ENCODE peak calls at places on chromosomes 16 and 17, in five cellular contexts. One of them, this sample, is unnamed.

GRCh38 chr17:37701424-37702020 is 43.3 kb downstream of the HNF1B start:
- DNase-seq in SK-N-DZ: no peak
- DNase-seq in breast epithelium: no peak
- DNase-seq in stimulated activated CD4-positive, alpha-beta T cell treated with anti-CD3 and anti-CD28 coated beads, Interleukin-1b, Interleukin-23, amount 100 ng/mL, for 24 hours: peak
- DNase-seq in sciatic nerve: no peak
- DNase-seq in this sample: no peak

GRCh38 chr16:74726736-74727135 is 26.1 kb upstream of the MLKL start:
- DNase-seq in SK-N-DZ: no peak
- DNase-seq in breast epithelium: no peak
- DNase-seq in stimulated activated CD4-positive, alpha-beta T cell treated with anti-CD3 and anti-CD28 coated beads, Interleukin-1b, Interleukin-23, amount 100 ng/mL, for 24 hours: no peak
- DNase-seq in sciatic nerve: no peak
- DNase-seq in this sample: peak

GRCh38 chr17:2179615-2180295 is 123.8 kb downstream of the SMG6 start:
- DNase-seq in SK-N-DZ: no peak
- DNase-seq in breast epithelium: peak
- DNase-seq in stimulated activated CD4-positive, alpha-beta T cell treated with anti-CD3 and anti-CD28 coated beads, Interleukin-1b, Interleukin-23, amount 100 ng/mL, for 24 hours: no peak
- DNase-seq in sciatic nerve: peak
- DNase-seq in this sample: no peak

GRCh38 chr16:980595-980854 is 1.0 kb upstream of the SOX8 start:
- DNase-seq in SK-N-DZ: no peak
- DNase-seq in breast epithelium: no peak
- DNase-seq in stimulated activated CD4-positive, alpha-beta T cell treated with anti-CD3 and anti-CD28 coated beads, Interleukin-1b, Interleukin-23, amount 100 ng/mL, for 24 hours: no peak
- DNase-seq in sciatic nerve: peak
- DNase-seq in this sample: no peak

GRCh38 chr17:67245694-67246397 is 850 bp upstream of the HELZ start:
- DNase-seq in SK-N-DZ: peak
- DNase-seq in breast epithelium: no peak
- DNase-seq in stimulated activated CD4-positive, alpha-beta T cell treated with anti-CD3 and anti-CD28 coated beads, Interleukin-1b, Interleukin-23, amount 100 ng/mL, for 24 hours: no peak
- DNase-seq in sciatic nerve: peak
- DNase-seq in this sample: no peak

GRCh38 chr17:538096-538973 is 176.3 kb downstream of the VPS53 start:
- DNase-seq in SK-N-DZ: no peak
- DNase-seq in breast epithelium: no peak
- DNase-seq in stimulated activated CD4-positive, alpha-beta T cell treated with anti-CD3 and anti-CD28 coated beads, Interleukin-1b, Interleukin-23, amount 100 ng/mL, for 24 hours: no peak
- DNase-seq in sciatic nerve: no peak
- DNase-seq in this sample: no peak

GRCh38 chr16:27642753-27643152 is 92.8 kb downstream of the KATNIP start:
- DNase-seq in SK-N-DZ: no peak
- DNase-seq in breast epithelium: no peak
- DNase-seq in stimulated activated CD4-positive, alpha-beta T cell treated with anti-CD3 and anti-CD28 coated beads, Interleukin-1b, Interleukin-23, amount 100 ng/mL, for 24 hours: no peak
- DNase-seq in sciatic nerve: no peak
- DNase-seq in this sample: no peak

GRCh38 chr17:41251261-41251660 is 1.8 kb downstream of the KRTAP9-4 start:
- DNase-seq in SK-N-DZ: no peak
- DNase-seq in breast epithelium: no peak
- DNase-seq in stimulated activated CD4-positive, alpha-beta T cell treated with anti-CD3 and anti-CD28 coated beads, Interleukin-1b, Interleukin-23, amount 100 ng/mL, for 24 hours: no peak
- DNase-seq in sciatic nerve: no peak
- DNase-seq in this sample: no peak

GRCh38 chr16:57422026-57422944 is 17.7 kb downstream of the CCL17 start:
- DNase-seq in SK-N-DZ: peak
- DNase-seq in breast epithelium: no peak
- DNase-seq in stimulated activated CD4-positive, alpha-beta T cell treated with anti-CD3 and anti-CD28 coated beads, Interleukin-1b, Interleukin-23, amount 100 ng/mL, for 24 hours: no peak
- DNase-seq in sciatic nerve: peak
- DNase-seq in this sample: no peak

GRCh38 chr16:2819179-2819938 is 2.3 kb downstream of the PRSS21 start:
- DNase-seq in SK-N-DZ: no peak
- DNase-seq in breast epithelium: no peak
- DNase-seq in stimulated activated CD4-positive, alpha-beta T cell treated with anti-CD3 and anti-CD28 coated beads, Interleukin-1b, Interleukin-23, amount 100 ng/mL, for 24 hours: no peak
- DNase-seq in sciatic nerve: peak
- DNase-seq in this sample: no peak

GRCh38 chr17:74981979-74982662 is 5.3 kb upstream of the CDR2L start:
- DNase-seq in SK-N-DZ: peak
- DNase-seq in breast epithelium: peak
- DNase-seq in stimulated activated CD4-positive, alpha-beta T cell treated with anti-CD3 and anti-CD28 coated beads, Interleukin-1b, Interleukin-23, amount 100 ng/mL, for 24 hours: peak
- DNase-seq in sciatic nerve: peak
- DNase-seq in this sample: no peak

GRCh38 chr16:20774703-20775362 is 11.0 kb downstream of the ACSM3 start:
- DNase-seq in SK-N-DZ: peak
- DNase-seq in breast epithelium: no peak
- DNase-seq in stimulated activated CD4-positive, alpha-beta T cell treated with anti-CD3 and anti-CD28 coated beads, Interleukin-1b, Interleukin-23, amount 100 ng/mL, for 24 hours: peak
- DNase-seq in sciatic nerve: peak
- DNase-seq in this sample: no peak

GRCh38 chr17:30084773-30085172 is 31.8 kb upstream of the NSRP1 start:
- DNase-seq in SK-N-DZ: no peak
- DNase-seq in breast epithelium: no peak
- DNase-seq in stimulated activated CD4-positive, alpha-beta T cell treated with anti-CD3 and anti-CD28 coated beads, Interleukin-1b, Interleukin-23, amount 100 ng/mL, for 24 hours: no peak
- DNase-seq in sciatic nerve: no peak
- DNase-seq in this sample: no peak

GRCh38 chr17:6666077-6666521 is 14.5 kb downstream of the C17orf100 start:
- DNase-seq in SK-N-DZ: peak
- DNase-seq in breast epithelium: peak
- DNase-seq in stimulated activated CD4-positive, alpha-beta T cell treated with anti-CD3 and anti-CD28 coated beads, Interleukin-1b, Interleukin-23, amount 100 ng/mL, for 24 hours: no peak
- DNase-seq in sciatic nerve: peak
- DNase-seq in this sample: no peak

GRCh38 chr17:82977586-82977985 is 101.8 kb upstream of the METRNL start:
- DNase-seq in SK-N-DZ: no peak
- DNase-seq in breast epithelium: no peak
- DNase-seq in stimulated activated CD4-positive, alpha-beta T cell treated with anti-CD3 and anti-CD28 coated beads, Interleukin-1b, Interleukin-23, amount 100 ng/mL, for 24 hours: no peak
- DNase-seq in sciatic nerve: no peak
- DNase-seq in this sample: no peak

GRCh38 chr17:77834170-77835115 is 124.1 kb upstream of the TNRC6C start:
- DNase-seq in SK-N-DZ: no peak
- DNase-seq in breast epithelium: peak
- DNase-seq in stimulated activated CD4-positive, alpha-beta T cell treated with anti-CD3 and anti-CD28 coated beads, Interleukin-1b, Interleukin-23, amount 100 ng/mL, for 24 hours: no peak
- DNase-seq in sciatic nerve: peak
- DNase-seq in this sample: no peak

GRCh38 chr17:73492802-73493139 is 151.5 kb downstream of the SDK2 start:
- DNase-seq in SK-N-DZ: peak
- DNase-seq in breast epithelium: no peak
- DNase-seq in stimulated activated CD4-positive, alpha-beta T cell treated with anti-CD3 and anti-CD28 coated beads, Interleukin-1b, Interleukin-23, amount 100 ng/mL, for 24 hours: no peak
- DNase-seq in sciatic nerve: no peak
- DNase-seq in this sample: no peak

GRCh38 chr16:3188925-3189825 is 1.2 kb downstream of the OR1F1 start:
- DNase-seq in SK-N-DZ: peak
- DNase-seq in breast epithelium: no peak
- DNase-seq in stimulated activated CD4-positive, alpha-beta T cell treated with anti-CD3 and anti-CD28 coated beads, Interleukin-1b, Interleukin-23, amount 100 ng/mL, for 24 hours: no peak
- DNase-seq in sciatic nerve: no peak
- DNase-seq in this sample: peak

This sample was measured in SK-N-MC.